ENCODE peak calls at places on chromosomes 4 and X, in ten cellular contexts. N, Z, J, E, T, M, G, U, I and P are unnamed samples.

GRCh38 chr4:143375326-143376073 is 38.8 kb downstream of the GAB1 start:
- DNase-seq in U (no peak), T (peak), G (peak), I (no peak), E (no peak), J (no peak), N (peak), M (peak), Z (no peak), P (no peak)

GRCh38 chr4:40686081-40686913 is 56.6 kb upstream of the RBM47 start:
- DNase-seq in G (no peak), E (no peak), U (no peak), T (no peak), M (no peak), N (no peak), J (no peak), Z (no peak), I (no peak), P (peak)

GRCh38 chr4:3480528-3481112 is 17.5 kb downstream of the DOK7 start:
- DNase-seq in E (peak), M (peak), G (peak), N (peak), Z (no peak), J (peak), U (peak), T (peak), I (peak), P (peak)

GRCh38 chr4:70505152-70505748 is 13.1 kb upstream of the AMTN start:
- DNase-seq in Z (peak), E (peak), I (peak), M (peak), J (peak), G (peak), T (peak), U (peak), N (peak), P (peak)

GRCh38 chr4:26320159-26320452 is 708 bp upstream of the RBPJ start:
- DNase-seq in Z (no peak), E (no peak), U (peak), I (peak), G (no peak), M (no peak), N (no peak), T (peak), J (peak), P (no peak)

GRCh38 chr4:17997129-17997528 is 24.4 kb downstream of the LCORL start:
- DNase-seq in G (no peak), M (peak), N (no peak), T (no peak), Z (no peak), I (no peak), E (no peak), U (peak), J (no peak), P (no peak)

GRCh38 chr4:734075-734474 is 28.4 kb downstream of the PCGF3 start:
- DNase-seq in I (no peak), G (no peak), N (no peak), T (no peak), Z (no peak), J (no peak), U (no peak), E (no peak), M (no peak), P (no peak)

GRCh38 chrX:154457491-154458115 is 478 bp upstream of the PLXNA3 start:
- DNase-seq in E (peak), G (peak), M (peak), T (no peak), Z (no peak), I (peak), U (peak), J (peak), N (peak), P (no peak)

GRCh38 chr4:110211007-110211769 is 12.8 kb upstream of the ELOVL6 start:
- DNase-seq in M (peak), U (peak), T (peak), E (no peak), G (peak), N (no peak), I (peak), J (peak), Z (no peak), P (peak)

GRCh38 chr4:52250124-52250523 is 199.0 kb downstream of the SPATA18 start:
- DNase-seq in J (no peak), G (no peak), T (no peak), M (no peak), I (no peak), E (no peak), Z (no peak), N (no peak), U (no peak), P (no peak)

GRCh38 chr4:112119358-112119783 is 25.9 kb upstream of the FAM241A start:
- DNase-seq in G (no peak), U (no peak), N (no peak), E (no peak), I (peak), J (peak), T (no peak), Z (no peak), M (no peak), P (no peak)

DNA sequence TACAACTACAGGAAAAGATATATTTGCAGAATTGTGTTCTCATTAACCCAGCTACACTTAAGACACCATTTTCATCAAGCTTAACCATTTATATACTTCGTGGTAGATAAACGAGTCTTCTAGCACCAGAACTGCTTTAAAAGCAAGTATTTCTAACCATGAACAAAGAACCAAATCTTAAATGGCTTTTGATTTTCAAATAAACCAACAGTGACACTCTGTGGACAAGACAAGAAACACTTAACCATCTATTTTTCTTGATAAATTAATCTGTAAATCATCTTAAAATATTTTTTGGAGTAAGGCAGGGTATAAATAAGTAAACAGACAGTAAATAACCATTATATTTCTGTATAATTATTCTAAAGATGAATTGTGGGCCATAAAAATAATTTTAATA is 10.2 kb downstream of the BEND2 start:
- DNase-seq in E (no peak), N (no peak), I (no peak), G (no peak), M (peak), T (no peak), Z (no peak), J (no peak), U (peak), P (peak)
- TF ChIP-seq CTCF in E (no peak), N (peak), I (no peak), G (no peak), M (no peak), T (peak), Z (peak), J (no peak), U (peak), P (peak)

GRCh38 chrX:100373673-100374072 is 36.4 kb downstream of the PCDH19 start:
- DNase-seq in I (no peak), M (no peak), Z (no peak), N (no peak), J (no peak), U (no peak), T (no peak), E (no peak), G (no peak), P (no peak)

GRCh38 chrX:100363926-100364325 is 46.1 kb downstream of the PCDH19 start:
- DNase-seq in T (no peak), G (no peak), E (no peak), J (no peak), M (no peak), Z (no peak), N (no peak), U (no peak), I (no peak), P (no peak)

DNA sequence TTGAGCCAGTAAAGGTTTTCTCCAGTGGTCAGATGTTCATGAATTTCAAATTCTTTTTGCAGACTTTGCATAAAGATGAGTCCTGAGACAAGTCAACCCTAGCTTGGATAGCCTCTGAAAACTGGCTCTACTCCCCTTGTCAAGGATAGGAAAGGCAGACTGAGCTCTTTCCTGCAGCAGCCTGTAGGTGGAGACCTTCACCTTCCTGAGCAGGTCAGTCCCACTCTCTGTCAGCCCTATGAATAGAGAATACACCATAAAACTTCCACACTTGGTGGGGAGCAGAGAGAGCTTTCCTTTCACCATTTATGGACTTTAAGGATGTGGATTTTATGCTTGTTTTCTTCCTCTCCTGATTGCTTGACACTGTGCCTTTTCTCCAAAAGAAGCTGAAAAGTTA is 41.9 kb downstream of the PCDH19 start:
- DNase-seq in G (peak), N (peak), Z (no peak), J (peak), E (no peak), U (no peak), I (peak), M (peak), T (no peak), P (peak)
- TF ChIP-seq CTCF in G (peak), N (peak), Z (peak), J (no peak), E (peak), U (peak), I (no peak), M (peak), T (peak), P (peak)

DNA sequence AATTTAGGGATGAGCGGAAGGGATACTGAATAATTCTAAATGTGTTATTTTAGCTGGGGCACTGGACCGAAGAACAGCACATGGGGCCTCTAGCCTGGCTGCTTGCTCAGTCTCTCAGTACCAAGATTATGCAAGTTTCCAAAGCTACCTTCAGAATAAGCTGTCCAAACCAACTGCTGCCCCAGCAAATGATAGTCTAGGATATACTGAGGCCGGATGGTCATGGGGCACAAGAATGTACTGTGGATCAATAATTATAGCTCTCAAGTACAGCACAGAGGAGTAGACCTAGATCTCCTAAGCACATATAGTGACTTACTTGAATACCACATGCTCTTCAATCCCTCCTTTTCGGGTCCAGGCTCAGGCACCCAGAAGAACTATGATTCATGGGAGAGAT is 160.2 kb upstream of the GPC4 start:
- DNase-seq in J (no peak), N (no peak), T (no peak), E (no peak), U (peak), Z (no peak), I (no peak), M (peak), G (no peak), P (no peak)
- TF ChIP-seq CTCF in J (no peak), N (no peak), T (no peak), E (no peak), U (no peak), Z (no peak), I (no peak), M (no peak), G (no peak), P (no peak)

GRCh38 chr4:115906428-115906827 is 793.0 kb upstream of the NDST4 start:
- DNase-seq in Z (no peak), J (no peak), T (no peak), E (no peak), G (no peak), I (no peak), N (no peak), M (no peak), U (no peak), P (no peak)
- TF ChIP-seq CTCF in Z (no peak), J (no peak), T (no peak), E (no peak), G (no peak), I (no peak), N (peak), M (no peak), U (no peak), P (no peak)

GRCh38 chr4:83251074-83251835 is 33.3 kb downstream of the COQ2 start:
- DNase-seq in I (no peak), G (no peak), N (no peak), T (peak), E (no peak), M (no peak), J (no peak), U (no peak), Z (no peak), P (peak)

GRCh38 chr4:83252782-83253405 is 31.7 kb downstream of the COQ2 start:
- DNase-seq in G (peak), Z (no peak), U (peak), T (peak), I (peak), J (peak), E (peak), N (peak), M (peak), P (peak)

GRCh38 chr4:83248486-83248885 is 36.1 kb downstream of the COQ2 start:
- DNase-seq in J (no peak), M (peak), T (no peak), I (no peak), N (peak), Z (no peak), G (no peak), U (peak), E (no peak), P (no peak)

GRCh38 chr4:83247415-83248357 is 36.9 kb downstream of the COQ2 start:
- DNase-seq in N (peak), T (no peak), U (no peak), E (no peak), J (no peak), M (no peak), G (no peak), Z (no peak), I (no peak), P (no peak)

DNA sequence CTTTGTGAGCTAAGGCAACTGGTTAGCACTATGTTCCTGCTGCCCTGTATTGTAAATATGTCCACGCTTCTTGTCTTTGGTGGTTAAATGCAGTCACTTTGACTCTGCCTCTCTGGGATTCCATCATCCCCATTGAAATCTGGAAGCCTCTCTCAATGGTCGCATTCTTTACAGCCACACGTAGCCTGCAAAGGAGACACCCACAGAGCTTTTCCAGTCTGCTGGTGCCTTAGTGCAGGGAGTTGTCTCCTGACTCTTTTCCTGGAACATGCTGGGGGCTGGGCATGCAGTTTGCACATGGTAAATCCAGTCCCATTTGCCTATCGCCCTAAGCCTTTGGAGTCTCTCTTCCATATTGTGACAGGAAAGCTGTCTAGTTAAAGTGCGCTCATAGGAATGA is 33.9 kb downstream of the COQ2 start:
- DNase-seq in U (no peak), I (no peak), N (peak), J (no peak), G (no peak), M (no peak), T (no peak), Z (no peak), E (no peak), P (no peak)
- TF ChIP-seq CTCF in U (no peak), I (no peak), N (no peak), J (no peak), G (no peak), M (no peak), T (no peak), Z (no peak), E (no peak), P (no peak)

GRCh38 chrX:3129256-3129655 is 88.0 kb downstream of the ARSF start:
- DNase-seq in G (no peak), N (no peak), E (no peak), Z (peak), I (no peak), U (peak), J (no peak), T (no peak), M (peak), P (peak)

GRCh38 chrX:3136161-3136961 is 95.1 kb downstream of the ARSF start:
- DNase-seq in E (no peak), Z (no peak), J (no peak), U (peak), M (peak), T (no peak), I (no peak), G (no peak), N (peak), P (no peak)

GRCh38 chrX:3134316-3134715 is 93.0 kb downstream of the ARSF start:
- DNase-seq in J (no peak), G (no peak), N (no peak), T (no peak), U (no peak), E (no peak), M (no peak), Z (no peak), I (no peak), P (no peak)
- TF ChIP-seq CTCF in J (no peak), G (no peak), N (no peak), T (no peak), U (no peak), E (no peak), M (no peak), Z (no peak), I (no peak), P (no peak)

DNA sequence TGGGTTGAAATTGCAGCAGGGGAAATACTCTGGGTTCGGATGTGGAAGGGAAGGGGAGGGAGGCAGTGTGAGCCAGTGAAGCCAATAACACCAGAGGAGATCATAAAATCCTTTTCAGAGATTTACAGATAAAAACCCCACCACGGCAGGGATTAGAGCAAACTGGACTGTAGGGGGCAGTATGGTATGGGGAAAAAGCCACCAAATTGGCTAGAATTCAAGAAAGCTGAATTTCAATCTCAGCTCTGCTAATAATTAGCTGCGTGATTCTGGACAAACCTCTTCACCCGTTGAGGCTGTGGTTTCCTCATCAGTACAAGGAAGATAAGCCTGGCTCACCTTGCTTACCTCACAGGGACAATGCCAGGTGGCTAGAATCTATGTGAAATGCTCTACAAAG is 108.1 kb downstream of the ATG4A start:
- DNase-seq in M (peak), G (peak), J (no peak), U (no peak), I (peak), N (peak), E (no peak), T (peak), Z (no peak), P (peak)
- TF ChIP-seq CTCF in M (peak), G (peak), J (peak), U (peak), I (peak), N (peak), E (no peak), T (peak), Z (peak), P (peak)

DNA sequence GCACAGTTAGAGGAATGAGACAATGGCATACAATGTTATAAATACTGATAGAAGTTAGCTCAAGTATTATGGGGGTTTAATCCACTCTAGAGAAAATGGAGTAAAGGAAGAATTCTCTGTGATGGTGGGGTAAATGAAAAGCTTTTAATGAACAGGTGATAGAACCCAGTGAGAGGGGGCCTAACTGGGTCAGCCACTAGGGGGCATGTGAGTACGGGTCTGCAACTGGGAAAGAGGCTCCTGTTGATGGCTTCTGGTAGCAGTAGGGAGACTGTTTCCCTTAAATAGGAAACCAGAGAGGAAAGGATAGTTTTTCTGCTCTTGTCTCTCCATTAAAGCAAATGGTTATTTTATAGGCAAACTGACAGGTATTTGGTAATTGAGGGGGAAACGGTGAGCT is 132.8 kb upstream of the GPR101 start:
- DNase-seq in T (no peak), N (peak), J (no peak), G (peak), Z (no peak), E (peak), M (peak), I (peak), U (no peak), P (no peak)
- TF ChIP-seq CTCF in T (no peak), N (peak), J (peak), G (peak), Z (peak), E (peak), M (peak), I (no peak), U (peak), P (peak)

GRCh38 chr4:90028460-90028859 is 98.7 kb upstream of the CCSER1 start:
- DNase-seq in T (no peak), E (no peak), G (no peak), U (no peak), M (no peak), I (no peak), J (no peak), N (no peak), Z (no peak), P (no peak)

GRCh38 chr4:90025248-90025647 is 101.9 kb upstream of the CCSER1 start:
- DNase-seq in U (peak), Z (no peak), J (no peak), T (no peak), G (no peak), N (no peak), E (no peak), I (peak), M (peak), P (no peak)

GRCh38 chr4:90030202-90030601 is 97.0 kb upstream of the CCSER1 start:
- DNase-seq in T (no peak), M (no peak), G (no peak), Z (no peak), I (no peak), J (no peak), N (no peak), E (no peak), U (no peak), P (no peak)

GRCh38 chr4:90027565-90027964 is 99.6 kb upstream of the CCSER1 start:
- DNase-seq in N (no peak), M (no peak), E (no peak), T (no peak), I (peak), U (no peak), Z (no peak), J (peak), G (no peak), P (no peak)

DNA sequence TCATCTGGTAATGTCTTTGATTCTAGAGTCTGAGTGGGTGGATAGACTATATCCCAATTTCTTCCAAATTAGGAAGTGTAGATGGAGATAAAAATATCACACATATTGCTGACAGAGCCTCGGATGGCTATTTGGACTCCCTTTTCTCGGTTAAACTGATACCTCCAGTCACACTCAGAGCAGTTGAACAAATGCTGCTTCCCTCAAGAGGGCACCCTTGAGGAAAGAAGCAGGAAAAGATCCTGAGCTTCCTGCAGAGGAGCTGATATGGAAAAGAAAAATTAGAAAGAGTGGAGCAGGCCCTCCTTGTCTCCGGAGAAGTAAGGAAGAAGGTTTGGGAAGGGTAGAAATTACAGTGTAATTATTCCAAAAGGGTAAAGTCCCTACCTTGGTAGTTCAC is 96.2 kb upstream of the CCSER1 start:
- DNase-seq in E (no peak), G (peak), Z (no peak), N (peak), T (no peak), J (no peak), M (peak), I (no peak), U (peak), P (no peak)
- TF ChIP-seq CTCF in E (no peak), G (peak), Z (no peak), N (peak), T (no peak), J (no peak), M (peak), I (no peak), U (peak), P (no peak)

GRCh38 chr4:164701665-164702064 is 52.3 kb upstream of the SMIM31 start:
- DNase-seq in J (peak), T (no peak), N (no peak), E (no peak), I (peak), Z (no peak), G (no peak), M (no peak), U (no peak), P (no peak)

GRCh38 chr4:164695650-164696049 is 58.3 kb upstream of the SMIM31 start:
- DNase-seq in N (no peak), E (no peak), Z (no peak), G (no peak), M (no peak), I (no peak), U (no peak), J (no peak), T (no peak), P (no peak)

GRCh38 chr4:164700471-164700870 is 53.5 kb upstream of the SMIM31 start:
- DNase-seq in T (no peak), M (peak), U (no peak), J (no peak), N (peak), G (peak), E (no peak), Z (no peak), I (peak), P (no peak)
- TF ChIP-seq CTCF in T (no peak), M (peak), U (peak), J (peak), N (peak), G (peak), E (no peak), Z (no peak), I (no peak), P (no peak)